ENCODE peak calls at places on chromosomes 4 and X, in six cellular contexts. One of them, this sample, is unnamed.

GRCh38 chr4:118994030-118994429 is 105.4 kb downstream of the SYNPO2 start:
- DNase-seq in neuronal stem cell: no peak
- DNase-seq in H9: no peak
- DNase-seq in H1: no peak
- DNase-seq in IMR-90: peak
- DNase-seq in mesenchymal stem cell: peak
- DNase-seq in this sample: no peak

GRCh38 chr4:168667936-168668335 is 171.1 kb downstream of the PALLD start:
- DNase-seq in neuronal stem cell: no peak
- DNase-seq in H9: no peak
- DNase-seq in H1: no peak
- DNase-seq in IMR-90: no peak
- DNase-seq in mesenchymal stem cell: no peak
- DNase-seq in this sample: no peak

GRCh38 chr4:121669163-121669550 is 27.6 kb downstream of the ANXA5 start:
- DNase-seq in neuronal stem cell: no peak
- DNase-seq in H9: no peak
- DNase-seq in H1: no peak
- DNase-seq in IMR-90: peak
- DNase-seq in mesenchymal stem cell: peak
- DNase-seq in this sample: no peak

GRCh38 chrX:47187106-47187677 is 6.4 kb upstream of the UBA1 start:
- DNase-seq in neuronal stem cell: no peak
- DNase-seq in H9: peak
- DNase-seq in H1: no peak
- DNase-seq in IMR-90: no peak
- DNase-seq in mesenchymal stem cell: no peak
- DNase-seq in this sample: peak

GRCh38 chr4:158873795-158874359 is 105.1 kb downstream of the FNIP2 start:
- DNase-seq in neuronal stem cell: no peak
- DNase-seq in H9: no peak
- DNase-seq in H1: no peak
- DNase-seq in IMR-90: peak
- DNase-seq in mesenchymal stem cell: peak
- DNase-seq in this sample: peak

GRCh38 chr4:183333983-183334382 is 11.8 kb upstream of the CLDN24 start:
- DNase-seq in neuronal stem cell: no peak
- DNase-seq in H9: no peak
- DNase-seq in H1: no peak
- DNase-seq in IMR-90: peak
- DNase-seq in mesenchymal stem cell: peak
- DNase-seq in this sample: peak

GRCh38 chr4:86482851-86483490 is 111.1 kb upstream of the PTPN13 start:
- DNase-seq in neuronal stem cell: peak
- DNase-seq in H9: peak
- DNase-seq in H1: peak
- DNase-seq in IMR-90: no peak
- DNase-seq in mesenchymal stem cell: peak
- DNase-seq in this sample: peak

GRCh38 chrX:13472975-13473665 is 96.3 kb upstream of the EGFL6 start:
- DNase-seq in neuronal stem cell: no peak
- DNase-seq in H9: no peak
- DNase-seq in H1: no peak
- DNase-seq in IMR-90: no peak
- DNase-seq in mesenchymal stem cell: no peak
- DNase-seq in this sample: no peak

GRCh38 chr4:57676394-57676793 is 566.2 kb upstream of the IGFBP7 start:
- DNase-seq in neuronal stem cell: no peak
- DNase-seq in H9: no peak
- DNase-seq in H1: no peak
- DNase-seq in IMR-90: no peak
- DNase-seq in mesenchymal stem cell: no peak
- DNase-seq in this sample: no peak

GRCh38 chrX:125532411-125533089 is 212.9 kb downstream of the TEX13C start:
- DNase-seq in neuronal stem cell: no peak
- DNase-seq in H9: no peak
- DNase-seq in H1: no peak
- DNase-seq in IMR-90: no peak
- DNase-seq in mesenchymal stem cell: no peak
- DNase-seq in this sample: no peak

GRCh38 chrX:38175140-38175539 is 45.5 kb downstream of the SRPX start:
- DNase-seq in neuronal stem cell: peak
- DNase-seq in H9: peak
- DNase-seq in H1: peak
- DNase-seq in IMR-90: peak
- DNase-seq in mesenchymal stem cell: peak
- DNase-seq in this sample: peak

GRCh38 chr4:145920205-145920604 is 18.4 kb downstream of the ZNF827 start:
- DNase-seq in neuronal stem cell: no peak
- DNase-seq in H9: no peak
- DNase-seq in H1: no peak
- DNase-seq in IMR-90: peak
- DNase-seq in mesenchymal stem cell: peak
- DNase-seq in this sample: no peak

GRCh38 chr4:155960522-155960921 is 6.9 kb upstream of the CTSO start:
- DNase-seq in neuronal stem cell: no peak
- DNase-seq in H9: no peak
- DNase-seq in H1: no peak
- DNase-seq in IMR-90: peak
- DNase-seq in mesenchymal stem cell: no peak
- DNase-seq in this sample: no peak

GRCh38 chr4:11799182-11799581 is 370.5 kb upstream of the HS3ST1 start:
- DNase-seq in neuronal stem cell: no peak
- DNase-seq in H9: no peak
- DNase-seq in H1: no peak
- DNase-seq in IMR-90: no peak
- DNase-seq in mesenchymal stem cell: no peak
- DNase-seq in this sample: no peak

GRCh38 chrX:134184936-134185335 is 52.0 kb upstream of the CCDC160 start:
- DNase-seq in neuronal stem cell: no peak
- DNase-seq in H9: no peak
- DNase-seq in H1: no peak
- DNase-seq in IMR-90: no peak
- DNase-seq in mesenchymal stem cell: no peak
- DNase-seq in this sample: no peak

GRCh38 chrX:115561605-115562491 is 874 bp downstream of the PLS3 start:
- DNase-seq in neuronal stem cell: peak
- DNase-seq in H9: peak
- DNase-seq in H1: no peak
- DNase-seq in IMR-90: peak
- DNase-seq in mesenchymal stem cell: peak
- DNase-seq in this sample: peak

GRCh38 chrX:70422886-70423336 is at the start of gene GDPD2:
- DNase-seq in neuronal stem cell: peak
- DNase-seq in H9: peak
- DNase-seq in H1: peak
- DNase-seq in IMR-90: no peak
- DNase-seq in mesenchymal stem cell: no peak
- DNase-seq in this sample: peak

GRCh38 chrX:110741213-110741796 is 54.3 kb downstream of the CHRDL1 start:
- DNase-seq in neuronal stem cell: no peak
- DNase-seq in H9: peak
- DNase-seq in H1: no peak
- DNase-seq in IMR-90: peak
- DNase-seq in mesenchymal stem cell: peak
- DNase-seq in this sample: peak

GRCh38 chr4:149781150-149781549 is 34.5 kb downstream of the IQCM start:
- DNase-seq in neuronal stem cell: no peak
- DNase-seq in H9: no peak
- DNase-seq in H1: no peak
- DNase-seq in IMR-90: peak
- DNase-seq in mesenchymal stem cell: peak
- DNase-seq in this sample: no peak

GRCh38 chr4:115969756-115970155 is 856.3 kb upstream of the NDST4 start:
- DNase-seq in neuronal stem cell: no peak
- DNase-seq in H9: peak
- DNase-seq in H1: no peak
- DNase-seq in IMR-90: no peak
- DNase-seq in mesenchymal stem cell: no peak
- DNase-seq in this sample: peak

DNA sequence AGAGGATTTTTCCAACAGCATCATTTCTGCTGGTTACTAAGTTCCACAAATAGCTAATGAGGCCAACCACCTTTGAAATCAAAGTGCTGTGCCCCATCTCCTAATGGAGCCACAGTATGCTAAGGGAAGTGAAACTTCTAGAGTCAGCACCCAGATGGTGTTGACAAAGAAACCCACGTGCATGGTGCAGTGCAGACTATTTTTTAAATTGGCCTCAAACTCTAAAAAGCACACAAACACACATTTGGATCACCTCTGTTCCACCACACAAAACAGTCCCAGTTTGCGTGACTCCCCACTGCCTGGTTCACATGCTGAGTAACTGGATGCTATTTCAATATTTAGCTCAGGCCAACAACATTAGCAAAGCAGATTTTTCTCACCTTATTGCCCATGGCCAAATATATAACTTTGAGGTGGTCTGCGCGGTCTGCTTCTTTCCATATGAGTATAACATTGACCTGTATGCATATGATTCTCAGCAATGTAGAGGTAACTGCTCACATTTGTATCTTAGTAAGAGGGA is 69.9 kb downstream of the AMELX start:
- DNase-seq in neuronal stem cell: no peak
- DNase-seq in H9: no peak
- DNase-seq in H1: no peak
- DNase-seq in IMR-90: no peak
- DNase-seq in mesenchymal stem cell: no peak
- DNase-seq in this sample: no peak
- H2BK15ac ChIP-seq in neuronal stem cell: no peak
- H2BK15ac ChIP-seq in H9: no peak
- H2BK15ac ChIP-seq in H1: no peak
- H2BK15ac ChIP-seq in IMR-90: no peak
- H2BK15ac ChIP-seq in mesenchymal stem cell: no peak
- H2BK15ac ChIP-seq in this sample: no peak

GRCh38 chrX:104659037-104659744 is 93.2 kb downstream of the IL1RAPL2 start:
- DNase-seq in neuronal stem cell: no peak
- DNase-seq in H9: no peak
- DNase-seq in H1: no peak
- DNase-seq in IMR-90: no peak
- DNase-seq in mesenchymal stem cell: peak
- DNase-seq in this sample: no peak
- H2BK15ac ChIP-seq in neuronal stem cell: no peak
- H2BK15ac ChIP-seq in H9: no peak
- H2BK15ac ChIP-seq in H1: no peak
- H2BK15ac ChIP-seq in IMR-90: no peak
- H2BK15ac ChIP-seq in mesenchymal stem cell: no peak
- H2BK15ac ChIP-seq in this sample: no peak

DNA sequence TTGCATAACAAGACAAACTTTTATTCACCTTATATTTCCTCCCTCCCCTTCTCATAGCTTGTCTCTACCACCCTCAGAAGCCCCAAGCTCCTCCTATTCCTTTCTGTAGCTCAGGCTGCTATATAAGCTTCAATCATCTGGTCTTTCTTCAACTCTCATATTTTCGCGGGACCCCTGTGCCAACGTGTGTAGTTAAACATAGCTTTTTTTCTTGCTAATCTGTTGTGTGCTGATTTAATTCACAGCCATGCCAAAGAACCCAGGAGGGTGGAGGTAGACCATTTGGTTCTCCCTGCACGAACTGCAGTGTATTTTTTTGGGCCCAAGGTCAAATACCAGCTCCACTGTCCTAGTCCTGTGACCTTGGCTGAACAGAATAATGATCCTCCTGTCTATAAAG is 21.0 kb upstream of the CD38 start:
- DNase-seq in neuronal stem cell: no peak
- DNase-seq in H9: no peak
- DNase-seq in H1: no peak
- DNase-seq in IMR-90: no peak
- DNase-seq in mesenchymal stem cell: no peak
- DNase-seq in this sample: no peak
- H2BK15ac ChIP-seq in neuronal stem cell: no peak
- H2BK15ac ChIP-seq in H9: no peak
- H2BK15ac ChIP-seq in H1: no peak
- H2BK15ac ChIP-seq in IMR-90: no peak
- H2BK15ac ChIP-seq in mesenchymal stem cell: no peak
- H2BK15ac ChIP-seq in this sample: no peak

GRCh38 chr4:164748375-164748774 is 5.6 kb upstream of the SMIM31 start:
- DNase-seq in neuronal stem cell: no peak
- DNase-seq in H9: no peak
- DNase-seq in H1: no peak
- DNase-seq in IMR-90: peak
- DNase-seq in mesenchymal stem cell: peak
- DNase-seq in this sample: no peak
- H2BK15ac ChIP-seq in neuronal stem cell: no peak
- H2BK15ac ChIP-seq in H9: no peak
- H2BK15ac ChIP-seq in H1: no peak
- H2BK15ac ChIP-seq in IMR-90: no peak
- H2BK15ac ChIP-seq in mesenchymal stem cell: no peak
- H2BK15ac ChIP-seq in this sample: no peak

GRCh38 chr4:135072553-135072952 is 871.0 kb upstream of the PABPC4L start:
- DNase-seq in neuronal stem cell: no peak
- DNase-seq in H9: no peak
- DNase-seq in H1: no peak
- DNase-seq in IMR-90: no peak
- DNase-seq in mesenchymal stem cell: no peak
- DNase-seq in this sample: no peak
- H2BK15ac ChIP-seq in neuronal stem cell: no peak
- H2BK15ac ChIP-seq in H9: no peak
- H2BK15ac ChIP-seq in H1: no peak
- H2BK15ac ChIP-seq in IMR-90: no peak
- H2BK15ac ChIP-seq in mesenchymal stem cell: no peak
- H2BK15ac ChIP-seq in this sample: no peak

DNA sequence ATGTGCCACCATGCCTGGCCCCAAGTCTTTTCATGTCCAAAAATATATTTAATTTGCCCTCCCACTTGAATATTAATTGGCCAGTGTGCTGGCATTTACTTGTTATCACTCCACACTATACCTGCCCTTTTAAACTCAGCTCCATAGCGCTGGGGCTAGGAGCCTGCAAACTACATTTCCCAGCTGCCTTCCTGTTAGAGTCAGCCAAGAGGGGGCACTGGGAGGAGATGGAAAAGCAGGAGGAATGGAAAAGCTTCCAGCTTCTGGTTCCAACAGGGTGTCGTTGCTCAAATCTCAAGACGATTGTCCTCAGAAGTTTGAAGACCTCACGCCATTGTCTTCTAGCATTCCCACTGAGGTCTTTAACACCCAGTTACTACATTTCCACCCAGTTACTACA is 315.5 kb downstream of the BCOR start:
- DNase-seq in neuronal stem cell: no peak
- DNase-seq in H9: peak
- DNase-seq in H1: no peak
- DNase-seq in IMR-90: no peak
- DNase-seq in mesenchymal stem cell: no peak
- DNase-seq in this sample: peak
- H2BK15ac ChIP-seq in neuronal stem cell: no peak
- H2BK15ac ChIP-seq in H9: no peak
- H2BK15ac ChIP-seq in H1: no peak
- H2BK15ac ChIP-seq in IMR-90: no peak
- H2BK15ac ChIP-seq in mesenchymal stem cell: no peak
- H2BK15ac ChIP-seq in this sample: no peak